ENCODE peak calls at places on chromosome 22, in seven cellular contexts. One of them, this sample, is unnamed.

GRCh38 chr22:24503137-24503850 is 8.2 kb downstream of the UPB1 start:
- DNase-seq in IMR-90: peak; percentile 63
- DNase-seq in tibial artery: no peak
- DNase-seq in PC-9: peak; percentile 53
- DNase-seq in stomach: peak; percentile 63
- DNase-seq in NCI-H345: no peak
- DNase-seq in HAP-1: peak; percentile 68
- DNase-seq in this sample: peak; percentile 63

GRCh38 chr22:37663521-37664140 is 5.1 kb downstream of the PDXP start:
- DNase-seq in IMR-90: peak; percentile 80
- DNase-seq in tibial artery: no peak
- DNase-seq in PC-9: no peak
- DNase-seq in stomach: no peak
- DNase-seq in NCI-H345: no peak
- DNase-seq in HAP-1: no peak
- DNase-seq in this sample: no peak

GRCh38 chr22:30265851-30266444 is 703 bp downstream of the OSM start:
- DNase-seq in IMR-90: no peak
- DNase-seq in tibial artery: peak; percentile 82
- DNase-seq in PC-9: no peak
- DNase-seq in stomach: peak; percentile 68
- DNase-seq in NCI-H345: no peak
- DNase-seq in HAP-1: no peak
- DNase-seq in this sample: no peak

GRCh38 chr22:38781033-38781432 is 12.9 kb downstream of the DNAL4 start:
- DNase-seq in IMR-90: no peak
- DNase-seq in tibial artery: no peak
- DNase-seq in PC-9: no peak
- DNase-seq in stomach: no peak
- DNase-seq in NCI-H345: no peak
- DNase-seq in HAP-1: no peak
- DNase-seq in this sample: no peak

GRCh38 chr22:50173983-50174355 is 3.4 kb downstream of the PANX2 start:
- DNase-seq in IMR-90: no peak
- DNase-seq in tibial artery: no peak
- DNase-seq in PC-9: no peak
- DNase-seq in stomach: no peak
- DNase-seq in NCI-H345: no peak
- DNase-seq in HAP-1: no peak
- DNase-seq in this sample: no peak

GRCh38 chr22:45842141-45842831 is 134.7 kb downstream of the WNT7B start:
- DNase-seq in IMR-90: peak; percentile 77
- DNase-seq in tibial artery: no peak
- DNase-seq in PC-9: no peak
- DNase-seq in stomach: no peak
- DNase-seq in NCI-H345: peak; percentile 21
- DNase-seq in HAP-1: no peak
- DNase-seq in this sample: no peak

GRCh38 chr22:30304495-30305244 is 15.4 kb upstream of the CASTOR1 start:
- DNase-seq in IMR-90: no peak
- DNase-seq in tibial artery: peak; percentile 83
- DNase-seq in PC-9: peak; percentile 62
- DNase-seq in stomach: peak; percentile 79
- DNase-seq in NCI-H345: no peak
- DNase-seq in HAP-1: no peak
- DNase-seq in this sample: no peak

GRCh38 chr22:19398206-19398605 is 33.3 kb downstream of the HIRA start:
- DNase-seq in IMR-90: no peak
- DNase-seq in tibial artery: no peak
- DNase-seq in PC-9: no peak
- DNase-seq in stomach: no peak
- DNase-seq in NCI-H345: no peak
- DNase-seq in HAP-1: no peak
- DNase-seq in this sample: no peak

GRCh38 chr22:28019881-28020861 is 101.1 kb upstream of the PITPNB start:
- DNase-seq in IMR-90: peak; percentile 60
- DNase-seq in tibial artery: peak; percentile 77
- DNase-seq in PC-9: peak; percentile 55
- DNase-seq in stomach: peak; percentile 71
- DNase-seq in NCI-H345: peak; percentile 55
- DNase-seq in HAP-1: peak; percentile 86
- DNase-seq in this sample: peak; percentile 72

GRCh38 chr22:19761500-19762314 is 1.1 kb downstream of the TBX1 start:
- DNase-seq in IMR-90: no peak
- DNase-seq in tibial artery: no peak
- DNase-seq in PC-9: no peak
- DNase-seq in stomach: no peak
- DNase-seq in NCI-H345: no peak
- DNase-seq in HAP-1: peak; percentile 60
- DNase-seq in this sample: peak; percentile 51

GRCh38 chr22:39574779-39575551 is 4.4 kb downstream of the CACNA1I start:
- DNase-seq in IMR-90: peak; percentile 95
- DNase-seq in tibial artery: no peak
- DNase-seq in PC-9: peak; percentile 69
- DNase-seq in stomach: no peak
- DNase-seq in NCI-H345: no peak
- DNase-seq in HAP-1: no peak
- DNase-seq in this sample: peak; percentile 72

GRCh38 chr22:49733631-49734030 is 94.0 kb downstream of the BRD1 start:
- DNase-seq in IMR-90: no peak
- DNase-seq in tibial artery: no peak
- DNase-seq in PC-9: no peak
- DNase-seq in stomach: no peak
- DNase-seq in NCI-H345: no peak
- DNase-seq in HAP-1: no peak
- DNase-seq in this sample: no peak

GRCh38 chr22:48902983-48903650 is 924.6 kb downstream of the BRD1 start:
- DNase-seq in IMR-90: no peak
- DNase-seq in tibial artery: peak; percentile 15
- DNase-seq in PC-9: no peak
- DNase-seq in stomach: no peak
- DNase-seq in NCI-H345: no peak
- DNase-seq in HAP-1: no peak
- DNase-seq in this sample: no peak

GRCh38 chr22:38180841-38181452 is 683 bp downstream of the PLA2G6 start:
- DNase-seq in IMR-90: no peak
- DNase-seq in tibial artery: peak; percentile 82
- DNase-seq in PC-9: peak; percentile 61
- DNase-seq in stomach: peak; percentile 59
- DNase-seq in NCI-H345: no peak
- DNase-seq in HAP-1: peak; percentile 30
- DNase-seq in this sample: no peak

GRCh38 chr22:47281126-47282106 is 519.0 kb downstream of the TBC1D22A start:
- DNase-seq in IMR-90: peak; percentile 41
- DNase-seq in tibial artery: no peak
- DNase-seq in PC-9: no peak
- DNase-seq in stomach: no peak
- DNase-seq in NCI-H345: no peak
- DNase-seq in HAP-1: no peak
- DNase-seq in this sample: no peak

GRCh38 chr22:23530766-23531282 is 49.3 kb downstream of the IGLL1 start:
- DNase-seq in IMR-90: no peak
- DNase-seq in tibial artery: no peak
- DNase-seq in PC-9: no peak
- DNase-seq in stomach: no peak
- DNase-seq in NCI-H345: no peak
- DNase-seq in HAP-1: no peak
- DNase-seq in this sample: no peak

GRCh38 chr22:22974795-22975580 is 87.4 kb downstream of the IGLL5 start:
- DNase-seq in IMR-90: no peak
- DNase-seq in tibial artery: no peak
- DNase-seq in PC-9: no peak
- DNase-seq in stomach: no peak
- DNase-seq in NCI-H345: no peak
- DNase-seq in HAP-1: no peak
- DNase-seq in this sample: no peak

GRCh38 chr22:41508770-41509170 is 35.5 kb downstream of the POLR3H start:
- DNase-seq in IMR-90: no peak
- DNase-seq in tibial artery: peak; percentile 71
- DNase-seq in PC-9: no peak
- DNase-seq in stomach: no peak
- DNase-seq in NCI-H345: no peak
- DNase-seq in HAP-1: no peak
- DNase-seq in this sample: no peak

GRCh38 chr22:38107692-38108515 is 2.6 kb downstream of the BAIAP2L2 start:
- DNase-seq in IMR-90: no peak
- DNase-seq in tibial artery: no peak
- DNase-seq in PC-9: no peak
- DNase-seq in stomach: peak; percentile 40
- DNase-seq in NCI-H345: no peak
- DNase-seq in HAP-1: no peak
- DNase-seq in this sample: no peak

GRCh38 chr22:45571089-45571488 is 68.4 kb downstream of the FBLN1 start:
- DNase-seq in IMR-90: no peak
- DNase-seq in tibial artery: no peak
- DNase-seq in PC-9: no peak
- DNase-seq in stomach: no peak
- DNase-seq in NCI-H345: no peak
- DNase-seq in HAP-1: no peak
- DNase-seq in this sample: no peak

GRCh38 chr22:27825174-27825573 is 23.6 kb upstream of the MN1 start:
- DNase-seq in IMR-90: no peak
- DNase-seq in tibial artery: no peak
- DNase-seq in PC-9: no peak
- DNase-seq in stomach: no peak
- DNase-seq in NCI-H345: no peak
- DNase-seq in HAP-1: peak; percentile 50
- DNase-seq in this sample: no peak

GRCh38 chr22:49284931-49285330 is 542.7 kb downstream of the BRD1 start:
- DNase-seq in IMR-90: no peak
- DNase-seq in tibial artery: no peak
- DNase-seq in PC-9: no peak
- DNase-seq in stomach: no peak
- DNase-seq in NCI-H345: no peak
- DNase-seq in HAP-1: no peak
- DNase-seq in this sample: no peak

GRCh38 chr22:47129902-47130301 is 367.5 kb downstream of the TBC1D22A start:
- DNase-seq in IMR-90: no peak
- DNase-seq in tibial artery: peak; percentile 53
- DNase-seq in PC-9: peak; percentile 87
- DNase-seq in stomach: peak; percentile 70
- DNase-seq in NCI-H345: no peak
- DNase-seq in HAP-1: no peak
- DNase-seq in this sample: no peak

GRCh38 chr22:42179616-42180015 is 49.0 kb upstream of the CYP2D6 start:
- DNase-seq in IMR-90: peak; percentile 88
- DNase-seq in tibial artery: no peak
- DNase-seq in PC-9: no peak
- DNase-seq in stomach: no peak
- DNase-seq in NCI-H345: no peak
- DNase-seq in HAP-1: no peak
- DNase-seq in this sample: peak; percentile 73

GRCh38 chr22:27593378-27593777 is 208.2 kb downstream of the MN1 start:
- DNase-seq in IMR-90: no peak
- DNase-seq in tibial artery: no peak
- DNase-seq in PC-9: no peak
- DNase-seq in stomach: no peak
- DNase-seq in NCI-H345: no peak
- DNase-seq in HAP-1: no peak
- DNase-seq in this sample: no peak

GRCh38 chr22:21044931-21045584 is 688 bp upstream of the LRRC74B start:
- DNase-seq in IMR-90: peak; percentile 65
- DNase-seq in tibial artery: peak; percentile 78
- DNase-seq in PC-9: peak; percentile 29
- DNase-seq in stomach: no peak
- DNase-seq in NCI-H345: no peak
- DNase-seq in HAP-1: no peak
- DNase-seq in this sample: no peak

GRCh38 chr22:38187413-38188212 is 6.0 kb upstream of the PLA2G6 start:
- DNase-seq in IMR-90: peak; percentile 71
- DNase-seq in tibial artery: no peak
- DNase-seq in PC-9: no peak
- DNase-seq in stomach: peak; percentile 66
- DNase-seq in NCI-H345: peak; percentile 67
- DNase-seq in HAP-1: no peak
- DNase-seq in this sample: no peak

GRCh38 chr22:36238348-36239149 is 778 bp downstream of the APOL2 start:
- DNase-seq in IMR-90: no peak
- DNase-seq in tibial artery: no peak
- DNase-seq in PC-9: peak; percentile 17
- DNase-seq in stomach: no peak
- DNase-seq in NCI-H345: peak; percentile 47
- DNase-seq in HAP-1: no peak
- DNase-seq in this sample: peak; percentile 13

GRCh38 chr22:40975346-40975745 is 24.2 kb downstream of the RBX1 start:
- DNase-seq in IMR-90: no peak
- DNase-seq in tibial artery: no peak
- DNase-seq in PC-9: no peak
- DNase-seq in stomach: no peak
- DNase-seq in NCI-H345: no peak
- DNase-seq in HAP-1: no peak
- DNase-seq in this sample: no peak

GRCh38 chr22:22955866-22956535 is 68.4 kb downstream of the IGLL5 start:
- DNase-seq in IMR-90: peak; percentile 61
- DNase-seq in tibial artery: no peak
- DNase-seq in PC-9: peak; percentile 26
- DNase-seq in stomach: peak; percentile 78
- DNase-seq in NCI-H345: peak; percentile 51
- DNase-seq in HAP-1: peak; percentile 73
- DNase-seq in this sample: peak; percentile 66

GRCh38 chr22:40678493-40679248 is 613 bp upstream of the MCHR1 start:
- DNase-seq in IMR-90: no peak
- DNase-seq in tibial artery: no peak
- DNase-seq in PC-9: no peak
- DNase-seq in stomach: no peak
- DNase-seq in NCI-H345: no peak
- DNase-seq in HAP-1: no peak
- DNase-seq in this sample: no peak